ENCODE peak calls at places on chromosomes 12 and 14, in ten cellular contexts. I, A, G, W, B, V, E, X, Q and Y are unnamed samples.

GRCh38 chr14:58864751-58865519 is 227.2 kb downstream of the DACT1 start:
- DNase-seq in A (peak), Q (no peak), G (no peak), B (no peak), E (no peak), X (no peak), V (no peak), I (no peak), W (no peak), Y (no peak)

GRCh38 chr12:89768586-89769482 is 60.2 kb upstream of the ATP2B1 start:
- DNase-seq in E (no peak), I (peak), V (no peak), A (peak), Q (no peak), B (no peak), X (no peak), G (peak), W (peak), Y (no peak)

GRCh38 chr14:100158566-100159106 is 809 bp downstream of the DEGS2 start:
- DNase-seq in W (no peak), A (peak), E (no peak), I (no peak), V (no peak), G (no peak), Q (no peak), B (no peak), X (no peak), Y (no peak)

GRCh38 chr12:86137936-86138335 is 118.3 kb downstream of the MGAT4C start:
- DNase-seq in V (no peak), E (no peak), G (peak), I (peak), A (no peak), W (peak), B (no peak), X (no peak), Q (no peak), Y (no peak)

GRCh38 chr14:61472025-61472672 is 150.8 kb downstream of the PRKCH start:
- DNase-seq in I (peak), A (peak), W (peak), Q (no peak), V (no peak), E (no peak), X (no peak), B (no peak), G (peak), Y (no peak)

GRCh38 chr12:105369014-105369413 is 38.5 kb downstream of the C12orf75 start:
- DNase-seq in A (no peak), I (peak), W (peak), G (no peak), V (no peak), E (no peak), Q (no peak), B (no peak), X (no peak), Y (no peak)

GRCh38 chr12:111024205-111024794 is 103.9 kb upstream of the MYL2 start:
- DNase-seq in W (peak), X (peak), E (peak), Q (peak), A (peak), V (no peak), I (peak), G (peak), B (peak), Y (no peak)

GRCh38 chr14:80768646-80769045 is 172.9 kb downstream of the CEP128 start:
- DNase-seq in I (peak), Q (no peak), G (no peak), E (no peak), X (no peak), A (no peak), V (no peak), W (no peak), B (no peak), Y (no peak)

GRCh38 chr14:69214376-69214775 is 23.1 kb downstream of the EXD2 start:
- DNase-seq in V (no peak), I (no peak), Q (no peak), B (no peak), G (no peak), E (no peak), W (no peak), X (no peak), A (peak), Y (no peak)

GRCh38 chr12:108237272-108237671 is 101.8 kb downstream of the CMKLR1 start:
- DNase-seq in E (no peak), W (no peak), B (no peak), Q (no peak), A (no peak), I (no peak), G (no peak), V (no peak), X (no peak), Y (no peak)

GRCh38 chr14:72616294-72616693 is 277.6 kb downstream of the DPF3 start:
- DNase-seq in X (no peak), I (no peak), E (no peak), A (no peak), G (no peak), W (no peak), B (no peak), Q (no peak), V (no peak), Y (no peak)

GRCh38 chr12:5433081-5433839 is 1.4 kb downstream of the NTF3 start:
- DNase-seq in X (no peak), E (no peak), W (no peak), B (no peak), V (no peak), A (peak), G (peak), I (no peak), Q (no peak), Y (no peak)

GRCh38 chr14:97776890-97777564 is 979.8 kb downstream of the VRK1 start:
- DNase-seq in X (no peak), W (no peak), B (no peak), I (peak), V (no peak), A (no peak), G (no peak), Q (no peak), E (no peak), Y (no peak)

GRCh38 chr12:12701457-12701856 is 5.5 kb upstream of the GPR19 start:
- DNase-seq in X (no peak), G (no peak), W (no peak), B (no peak), A (peak), Q (no peak), V (no peak), I (no peak), E (no peak), Y (no peak)

GRCh38 chr12:114320910-114321309 is 85.0 kb downstream of the TBX5 start:
- DNase-seq in A (no peak), W (no peak), X (no peak), G (no peak), I (no peak), Q (no peak), V (no peak), E (no peak), B (no peak), Y (no peak)

GRCh38 chr14:58629273-58629672 is 8.5 kb upstream of the DACT1 start:
- DNase-seq in W (no peak), G (no peak), X (no peak), E (no peak), Q (no peak), A (peak), V (no peak), B (no peak), I (no peak), Y (no peak)

GRCh38 chr14:101022121-101022520 is 118.6 kb upstream of the RTL1 start:
- DNase-seq in V (no peak), B (no peak), G (no peak), I (no peak), A (no peak), X (no peak), Q (no peak), W (no peak), E (no peak), Y (no peak)

GRCh38 chr12:20625531-20625930 is 69.6 kb upstream of the SLCO1C1 start:
- DNase-seq in B (no peak), A (no peak), E (no peak), I (no peak), W (no peak), V (no peak), Q (no peak), X (no peak), G (no peak), Y (no peak)

GRCh38 chr12:14843425-14843887 is at the start of gene ART4:
- DNase-seq in Q (no peak), E (no peak), I (no peak), G (no peak), B (no peak), A (no peak), X (no peak), V (no peak), W (no peak), Y (no peak)

GRCh38 chr12:114547636-114548035 is 136.3 kb downstream of the TBX3 start:
- DNase-seq in E (no peak), X (no peak), I (no peak), W (no peak), G (no peak), Q (no peak), V (no peak), B (no peak), A (peak), Y (no peak)

GRCh38 chr12:32230607-32230982 is 123.9 kb downstream of the BICD1 start:
- DNase-seq in X (no peak), I (no peak), A (peak), Q (no peak), W (no peak), B (no peak), E (no peak), G (no peak), V (no peak), Y (no peak)

GRCh38 chr14:34713681-34714319 is 593 bp downstream of the CFL2 start:
- DNase-seq in Q (no peak), A (peak), E (no peak), I (peak), G (peak), B (no peak), X (no peak), W (peak), V (no peak), Y (no peak)

GRCh38 chr12:83365317-83365716 is 678.6 kb downstream of the TMTC2 start:
- DNase-seq in W (no peak), Q (no peak), A (peak), B (no peak), G (peak), V (no peak), X (no peak), I (no peak), E (no peak), Y (no peak)

GRCh38 chr12:79834712-79835376 is 100.1 kb downstream of the PPP1R12A start:
- DNase-seq in B (no peak), E (no peak), X (no peak), Q (no peak), V (no peak), I (no peak), A (peak), W (no peak), G (no peak), Y (no peak)